ENCODE peak calls at places on chromosomes 11 and 22, in eight cellular contexts. T is psoas muscle, F is Peyer's patch, U is mesendoderm, I is lower lobe of right lung, Z is lung, V is NT2/D1, R is small intestine. N is an unnamed sample.

GRCh38 chr11:69718147-69718546 is 14.3 kb upstream of the FGF19 start:
- DNase-seq in T (no peak), F (no peak), U (peak; percentile 91), I (no peak), Z (no peak), V (peak; percentile 80), R (no peak), N (peak; percentile 79)

GRCh38 chr11:6757373-6757967 is 14.3 kb downstream of the OR2AG2 start:
- DNase-seq in T (no peak), F (peak; percentile 59), U (peak; percentile 73), I (no peak), Z (no peak), V (peak; percentile 58), R (peak; percentile 57), N (peak; percentile 74)

GRCh38 chr22:16699336-16699735 is 106.7 kb upstream of the CCT8L2 start:
- DNase-seq in T (no peak), F (no peak), U (no peak), I (no peak), Z (no peak), V (no peak), R (no peak), N (no peak)

GRCh38 chr11:79266391-79266790 is 174.4 kb downstream of the TENM4 start:
- DNase-seq in T (no peak), F (no peak), U (peak; percentile 86), I (no peak), Z (no peak), V (no peak), R (peak; percentile 9), N (no peak)

GRCh38 chr11:121606354-121606753 is 153.6 kb upstream of the SORL1-AS1 start:
- DNase-seq in T (no peak), F (no peak), U (no peak), I (no peak), Z (no peak), V (no peak), R (no peak), N (no peak)

GRCh38 chr22:17774206-17774927 is at the start of gene BID:
- DNase-seq in T (peak; percentile 71), F (peak; percentile 77), U (no peak), I (peak; percentile 84), Z (no peak), V (no peak), R (peak; percentile 53), N (peak; percentile 55)

GRCh38 chr11:71070490-71071455 is 181.6 kb downstream of the SHANK2 start:
- DNase-seq in T (no peak), F (no peak), U (no peak), I (no peak), Z (no peak), V (no peak), R (no peak), N (no peak)

GRCh38 chr11:129657866-129658557 is 157.6 kb upstream of the TMEM45B start:
- DNase-seq in T (no peak), F (no peak), U (peak; percentile 51), I (no peak), Z (no peak), V (no peak), R (no peak), N (no peak)

GRCh38 chr22:25159028-25159427 is 40.6 kb upstream of the CRYBB3 start:
- DNase-seq in T (peak; percentile 68), F (no peak), U (peak; percentile 25), I (no peak), Z (no peak), V (no peak), R (no peak), N (no peak)

GRCh38 chr11:50088231-50088630 is 55.6 kb downstream of the OR4C45 start:
- DNase-seq in T (no peak), F (no peak), U (no peak), I (no peak), Z (no peak), V (no peak), R (no peak), N (no peak)

GRCh38 chr11:66543263-66544107 is 2.4 kb downstream of the ZDHHC24 start:
- DNase-seq in T (peak; percentile 76), F (peak; percentile 84), U (peak; percentile 69), I (peak; percentile 66), Z (no peak), V (no peak), R (peak; percentile 29), N (peak; percentile 82)

GRCh38 chr11:123640677-123641494 is 13.5 kb downstream of the SCN3B start:
- DNase-seq in T (peak; percentile 73), F (no peak), U (peak; percentile 73), I (no peak), Z (peak; percentile 32), V (peak; percentile 61), R (peak; percentile 52), N (peak; percentile 51)

DNA sequence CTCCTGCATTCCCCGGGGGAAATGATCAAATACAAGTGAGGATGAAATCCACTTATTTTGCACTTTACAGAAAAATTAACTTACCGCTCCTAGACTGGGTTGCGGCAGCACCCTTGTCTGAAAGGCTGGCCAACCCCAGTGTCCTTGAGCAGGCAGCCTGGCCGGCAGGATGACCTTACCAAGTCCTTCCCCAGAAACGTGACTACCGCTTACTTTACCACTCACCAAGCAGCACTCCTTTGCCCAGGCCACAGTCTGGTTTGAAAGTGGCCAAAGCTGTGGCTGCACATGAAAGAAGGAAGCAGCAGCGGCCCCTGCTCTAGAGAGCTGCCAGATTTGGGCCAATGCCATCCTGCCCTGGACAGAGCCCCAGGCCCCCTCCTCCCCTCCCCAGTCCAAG is 20.3 kb downstream of the MYH9 start:
- DNase-seq in T (no peak), F (no peak), U (no peak), I (peak; percentile 53), Z (no peak), V (no peak), R (no peak), N (no peak)
- H3K4me1 ChIP-seq in T (peaks cover 96% of the 10 kb centered on the region), F (peaks cover 100% of the 10 kb centered on the region), U (peaks cover 38% of the 10 kb centered on the region), I (peaks cover 100% of the 10 kb centered on the region), Z (peaks cover 62% of the 10 kb centered on the region), V (peaks cover 45% of the 10 kb centered on the region), R (peaks cover 31% of the 10 kb centered on the region), N (peaks cover 38% of the 10 kb centered on the region)

GRCh38 chr11:63510360-63511130 is 4.7 kb downstream of the LGALS12 start:
- DNase-seq in T (peak; percentile 84), F (no peak), U (no peak), I (peak; percentile 70), Z (no peak), V (no peak), R (no peak), N (no peak)

GRCh38 chr11:63511349-63511748 is 5.5 kb downstream of the LGALS12 start:
- DNase-seq in T (no peak), F (no peak), U (no peak), I (no peak), Z (no peak), V (no peak), R (no peak), N (no peak)

GRCh38 chr11:63508009-63508408 is 2.1 kb downstream of the LGALS12 start:
- DNase-seq in T (peak; percentile 64), F (no peak), U (peak; percentile 96), I (no peak), Z (peak; percentile 67), V (no peak), R (peak; percentile 59), N (peak; percentile 16)

GRCh38 chr11:63505857-63506528 is at the start of gene LGALS12:
- DNase-seq in T (no peak), F (no peak), U (peak; percentile 69), I (peak; percentile 59), Z (no peak), V (no peak), R (no peak), N (peak; percentile 13)

DNA sequence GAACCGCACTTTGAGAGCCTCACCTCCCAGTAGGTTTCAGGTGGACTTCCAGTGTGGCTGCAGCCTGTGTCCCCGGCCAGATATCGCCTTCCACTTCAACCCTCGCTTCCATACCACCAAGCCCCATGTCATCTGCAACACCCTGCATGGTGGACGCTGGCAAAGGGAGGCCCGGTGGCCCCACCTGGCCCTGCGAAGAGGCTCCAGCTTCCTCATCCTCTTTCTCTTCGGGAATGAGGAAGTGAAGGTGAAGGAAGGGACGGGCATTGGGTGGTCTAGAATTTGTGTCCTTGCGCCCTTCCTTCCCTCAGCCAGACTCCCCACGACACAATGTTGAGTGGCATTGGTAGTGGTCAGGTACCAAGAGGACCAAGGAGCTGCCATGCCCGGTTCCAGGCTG is 2.9 kb downstream of the LGALS12 start:
- DNase-seq in T (no peak), F (no peak), U (no peak), I (no peak), Z (no peak), V (no peak), R (no peak), N (no peak)
- H3K4me1 ChIP-seq in T (peaks cover 24% of the 10 kb centered on the region), F (no peaks in the 10 kb centered on the region), U (peaks cover 23% of the 10 kb centered on the region), I (peaks cover 47% of the 10 kb centered on the region), Z (no peaks in the 10 kb centered on the region), V (peaks cover 38% of the 10 kb centered on the region), R (no peaks in the 10 kb centered on the region), N (no peaks in the 10 kb centered on the region)

GRCh38 chr22:21762712-21763581 is 27.4 kb upstream of the YPEL1 start:
- DNase-seq in T (no peak), F (no peak), U (no peak), I (no peak), Z (no peak), V (no peak), R (peak; percentile 45), N (no peak)

GRCh38 chr22:21764038-21764804 is 28.6 kb upstream of the YPEL1 start:
- DNase-seq in T (no peak), F (no peak), U (no peak), I (no peak), Z (no peak), V (no peak), R (no peak), N (no peak)

GRCh38 chr22:21768435-21768834 is 32.8 kb upstream of the YPEL1 start:
- DNase-seq in T (no peak), F (no peak), U (no peak), I (no peak), Z (no peak), V (no peak), R (no peak), N (no peak)

GRCh38 chr22:21766933-21767462 is 31.4 kb upstream of the YPEL1 start:
- DNase-seq in T (no peak), F (peak; percentile 46), U (no peak), I (no peak), Z (no peak), V (no peak), R (peak; percentile 60), N (no peak)

DNA sequence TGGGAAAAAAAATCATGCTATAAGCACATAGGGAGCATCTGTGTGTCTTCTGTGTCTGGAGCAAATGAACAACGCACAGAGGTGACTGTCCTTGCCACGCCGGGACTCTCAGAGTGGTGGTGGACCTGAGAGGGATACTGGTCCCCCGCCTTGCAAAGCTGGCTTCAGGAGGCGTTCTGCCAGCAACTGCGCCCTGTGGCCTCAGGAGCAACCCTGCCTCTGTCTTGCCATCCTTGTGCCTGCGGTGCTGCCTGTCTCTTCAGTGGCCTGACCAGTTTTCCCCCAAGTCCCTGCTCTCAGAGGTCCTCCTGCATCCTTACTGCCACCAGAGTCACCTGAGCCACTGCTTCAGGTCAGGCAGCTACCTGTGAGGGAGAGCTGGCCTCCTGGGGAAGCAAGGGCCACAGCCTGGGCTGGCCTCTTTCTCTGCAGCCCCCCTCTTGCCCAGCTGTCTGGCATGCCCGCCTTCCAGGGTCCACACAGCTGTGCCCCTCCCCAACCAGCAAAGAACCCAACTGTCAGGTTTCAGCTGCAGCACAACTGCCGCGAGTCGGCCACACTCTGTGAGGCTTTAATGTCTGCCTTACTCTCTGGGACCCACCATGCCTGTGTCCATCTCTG is 30.4 kb upstream of the YPEL1 start:
- DNase-seq in T (no peak), F (no peak), U (no peak), I (no peak), Z (no peak), V (no peak), R (no peak), N (no peak)
- H3K4me1 ChIP-seq in T (no peaks in the 10 kb centered on the region), F (no peaks in the 10 kb centered on the region), U (no peaks in the 10 kb centered on the region), I (no peaks in the 10 kb centered on the region), Z (no peaks in the 10 kb centered on the region), V (no peaks in the 10 kb centered on the region), R (no peaks in the 10 kb centered on the region), N (no peaks in the 10 kb centered on the region)

GRCh38 chr22:49492308-49492707 is 335.4 kb downstream of the BRD1 start:
- DNase-seq in T (no peak), F (no peak), U (no peak), I (no peak), Z (no peak), V (no peak), R (no peak), N (no peak)
- H3K4me1 ChIP-seq in T (no peaks in the 10 kb centered on the region), F (no peaks in the 10 kb centered on the region), U (peaks cover 1% of the 10 kb centered on the region), I (no peaks in the 10 kb centered on the region), Z (no peaks in the 10 kb centered on the region), V (no peaks in the 10 kb centered on the region), R (no peaks in the 10 kb centered on the region), N (no peaks in the 10 kb centered on the region)